ENCODE peak calls at places on chromosome 16, in six cellular contexts. One of them, this sample, is unnamed. For H3K4me1, the result is how much of the 10 kb centered on the place peaks cover.

GRCh38 chr16:89954462-89954861 is 5.9 kb downstream of the DEF8 start:
- DNase-seq in IMR-90: no peak
- DNase-seq in psoas muscle: no peak
- DNase-seq in adrenal gland: no peak
- DNase-seq in left ventricle myocardium inferior: no peak
- DNase-seq in right lobe of liver: no peak
- DNase-seq in this sample: no peak

GRCh38 chr16:57619606-57620315 is 8.7 kb upstream of the ADGRG1 start:
- DNase-seq in IMR-90: no peak
- DNase-seq in psoas muscle: no peak
- DNase-seq in adrenal gland: peak
- DNase-seq in left ventricle myocardium inferior: no peak
- DNase-seq in right lobe of liver: no peak
- DNase-seq in this sample: peak

GRCh38 chr16:783404-784161 is 4.6 kb downstream of the RPUSD1 start:
- DNase-seq in IMR-90: peak
- DNase-seq in psoas muscle: peak
- DNase-seq in adrenal gland: peak
- DNase-seq in left ventricle myocardium inferior: peak
- DNase-seq in right lobe of liver: no peak
- DNase-seq in this sample: no peak

GRCh38 chr16:49356728-49357488 is 16.7 kb upstream of the C16orf78 start:
- DNase-seq in IMR-90: no peak
- DNase-seq in psoas muscle: no peak
- DNase-seq in adrenal gland: no peak
- DNase-seq in left ventricle myocardium inferior: no peak
- DNase-seq in right lobe of liver: no peak
- DNase-seq in this sample: peak

GRCh38 chr16:74999683-75000480 is 1.1 kb downstream of the ZNRF1 start:
- DNase-seq in IMR-90: no peak
- DNase-seq in psoas muscle: peak
- DNase-seq in adrenal gland: peak
- DNase-seq in left ventricle myocardium inferior: peak
- DNase-seq in right lobe of liver: peak
- DNase-seq in this sample: peak

GRCh38 chr16:30473231-30474061 is 904 bp downstream of the ITGAL start:
- DNase-seq in IMR-90: no peak
- DNase-seq in psoas muscle: no peak
- DNase-seq in adrenal gland: no peak
- DNase-seq in left ventricle myocardium inferior: no peak
- DNase-seq in right lobe of liver: peak
- DNase-seq in this sample: peak

GRCh38 chr16:17227278-17227677 is 243.5 kb downstream of the XYLT1 start:
- DNase-seq in IMR-90: no peak
- DNase-seq in psoas muscle: no peak
- DNase-seq in adrenal gland: no peak
- DNase-seq in left ventricle myocardium inferior: no peak
- DNase-seq in right lobe of liver: no peak
- DNase-seq in this sample: peak

GRCh38 chr16:68298907-68299515 is 11.7 kb downstream of the SLC7A6OS start:
- DNase-seq in IMR-90: peak
- DNase-seq in psoas muscle: peak
- DNase-seq in adrenal gland: peak
- DNase-seq in left ventricle myocardium inferior: peak
- DNase-seq in right lobe of liver: no peak
- DNase-seq in this sample: no peak

GRCh38 chr16:12262454-12263180 is 286.1 kb downstream of the SNX29 start:
- DNase-seq in IMR-90: peak
- DNase-seq in psoas muscle: no peak
- DNase-seq in adrenal gland: peak
- DNase-seq in left ventricle myocardium inferior: no peak
- DNase-seq in right lobe of liver: no peak
- DNase-seq in this sample: peak

GRCh38 chr16:54145881-54146280 is 140.7 kb downstream of the IRX3 start:
- DNase-seq in IMR-90: no peak
- DNase-seq in psoas muscle: no peak
- DNase-seq in adrenal gland: no peak
- DNase-seq in left ventricle myocardium inferior: no peak
- DNase-seq in right lobe of liver: no peak
- DNase-seq in this sample: no peak

GRCh38 chr16:30092373-30093010 is 768 bp upstream of the TBX6 start:
- DNase-seq in IMR-90: peak
- DNase-seq in psoas muscle: peak
- DNase-seq in adrenal gland: peak
- DNase-seq in left ventricle myocardium inferior: peak
- DNase-seq in right lobe of liver: peak
- DNase-seq in this sample: peak

GRCh38 chr16:49510141-49510540 is 136.5 kb downstream of the C16orf78 start:
- DNase-seq in IMR-90: no peak
- DNase-seq in psoas muscle: no peak
- DNase-seq in adrenal gland: no peak
- DNase-seq in left ventricle myocardium inferior: no peak
- DNase-seq in right lobe of liver: no peak
- DNase-seq in this sample: no peak

GRCh38 chr16:30680326-30680725 is 18.6 kb upstream of the SRCAP start:
- DNase-seq in IMR-90: no peak
- DNase-seq in psoas muscle: no peak
- DNase-seq in adrenal gland: no peak
- DNase-seq in left ventricle myocardium inferior: no peak
- DNase-seq in right lobe of liver: no peak
- DNase-seq in this sample: no peak

GRCh38 chr16:50303605-50304466 is 37.5 kb downstream of the ADCY7 start:
- DNase-seq in IMR-90: peak
- DNase-seq in psoas muscle: no peak
- DNase-seq in adrenal gland: no peak
- DNase-seq in left ventricle myocardium inferior: no peak
- DNase-seq in right lobe of liver: no peak
- DNase-seq in this sample: no peak

GRCh38 chr16:31423801-31424200 is 4.4 kb downstream of the COX6A2 start:
- DNase-seq in IMR-90: no peak
- DNase-seq in psoas muscle: no peak
- DNase-seq in adrenal gland: no peak
- DNase-seq in left ventricle myocardium inferior: no peak
- DNase-seq in right lobe of liver: no peak
- DNase-seq in this sample: no peak

GRCh38 chr16:721765-722481 is 977 bp downstream of the ANTKMT start:
- DNase-seq in IMR-90: no peak
- DNase-seq in psoas muscle: no peak
- DNase-seq in adrenal gland: no peak
- DNase-seq in left ventricle myocardium inferior: no peak
- DNase-seq in right lobe of liver: no peak
- DNase-seq in this sample: no peak

GRCh38 chr16:84109598-84110325 is 7.0 kb downstream of the MBTPS1 start:
- DNase-seq in IMR-90: peak
- DNase-seq in psoas muscle: no peak
- DNase-seq in adrenal gland: no peak
- DNase-seq in left ventricle myocardium inferior: no peak
- DNase-seq in right lobe of liver: no peak
- DNase-seq in this sample: no peak

GRCh38 chr16:77582956-77583355 is 139.4 kb upstream of the NUDT7 start:
- DNase-seq in IMR-90: no peak
- DNase-seq in psoas muscle: no peak
- DNase-seq in adrenal gland: no peak
- DNase-seq in left ventricle myocardium inferior: no peak
- DNase-seq in right lobe of liver: no peak
- DNase-seq in this sample: no peak

GRCh38 chr16:855471-855870 is 54.9 kb upstream of the GNG13 start:
- DNase-seq in IMR-90: no peak
- DNase-seq in psoas muscle: no peak
- DNase-seq in adrenal gland: no peak
- DNase-seq in left ventricle myocardium inferior: no peak
- DNase-seq in right lobe of liver: no peak
- DNase-seq in this sample: no peak

GRCh38 chr16:81551141-81551808 is 106.7 kb downstream of the CMIP start:
- DNase-seq in IMR-90: peak
- DNase-seq in psoas muscle: no peak
- DNase-seq in adrenal gland: peak
- DNase-seq in left ventricle myocardium inferior: no peak
- DNase-seq in right lobe of liver: peak
- DNase-seq in this sample: no peak

GRCh38 chr16:12784076-12784475 is 19.6 kb downstream of the CPPED1 start:
- DNase-seq in IMR-90: no peak
- DNase-seq in psoas muscle: no peak
- DNase-seq in adrenal gland: no peak
- DNase-seq in left ventricle myocardium inferior: no peak
- DNase-seq in right lobe of liver: no peak
- DNase-seq in this sample: no peak

GRCh38 chr16:9091867-9092281 is 430 bp downstream of the HAPSTR1 start:
- DNase-seq in IMR-90: no peak
- DNase-seq in psoas muscle: peak
- DNase-seq in adrenal gland: peak
- DNase-seq in left ventricle myocardium inferior: peak
- DNase-seq in right lobe of liver: peak
- DNase-seq in this sample: peak

GRCh38 chr16:29256501-29256981 is 150.0 kb downstream of the NPIPB11 start:
- DNase-seq in IMR-90: no peak
- DNase-seq in psoas muscle: no peak
- DNase-seq in adrenal gland: no peak
- DNase-seq in left ventricle myocardium inferior: no peak
- DNase-seq in right lobe of liver: no peak
- DNase-seq in this sample: no peak

GRCh38 chr16:12096162-12096781 is 119.7 kb downstream of the SNX29 start:
- DNase-seq in IMR-90: peak
- DNase-seq in psoas muscle: no peak
- DNase-seq in adrenal gland: no peak
- DNase-seq in left ventricle myocardium inferior: no peak
- DNase-seq in right lobe of liver: peak
- DNase-seq in this sample: no peak

GRCh38 chr16:54589326-54589725 is 302.7 kb upstream of the IRX3 start:
- DNase-seq in IMR-90: no peak
- DNase-seq in psoas muscle: no peak
- DNase-seq in adrenal gland: no peak
- DNase-seq in left ventricle myocardium inferior: no peak
- DNase-seq in right lobe of liver: no peak
- DNase-seq in this sample: no peak

GRCh38 chr16:88071908-88072307 is 120.7 kb downstream of the BANP start:
- DNase-seq in IMR-90: no peak
- DNase-seq in psoas muscle: no peak
- DNase-seq in adrenal gland: no peak
- DNase-seq in left ventricle myocardium inferior: no peak
- DNase-seq in right lobe of liver: peak
- DNase-seq in this sample: peak

GRCh38 chr16:53773881-53774280 is 69.9 kb downstream of the FTO start:
- DNase-seq in IMR-90: no peak
- DNase-seq in psoas muscle: no peak
- DNase-seq in adrenal gland: no peak
- DNase-seq in left ventricle myocardium inferior: no peak
- DNase-seq in right lobe of liver: no peak
- DNase-seq in this sample: no peak

DNA sequence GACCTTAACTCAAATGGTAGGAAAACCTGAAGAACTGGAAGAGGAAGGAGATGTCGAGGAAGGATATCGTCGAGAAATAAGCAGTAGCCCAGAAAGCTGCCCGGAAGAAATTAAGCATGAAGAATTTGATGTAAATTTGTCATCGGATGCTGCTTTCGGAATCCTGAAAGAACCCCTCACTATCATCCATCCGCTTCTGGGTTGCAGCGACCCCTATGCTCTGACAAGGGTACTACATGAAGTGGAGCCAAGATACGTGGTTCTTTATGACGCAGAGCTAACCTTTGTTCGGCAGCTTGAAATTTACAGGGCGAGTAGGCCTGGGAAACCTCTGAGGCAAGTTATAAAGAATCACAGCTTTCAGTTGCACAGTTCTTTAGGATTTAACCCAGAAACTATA is 15.5 kb downstream of the ERCC4 start:
- DNase-seq in IMR-90: no peak
- DNase-seq in psoas muscle: no peak
- DNase-seq in adrenal gland: no peak
- DNase-seq in left ventricle myocardium inferior: no peak
- DNase-seq in right lobe of liver: no peak
- DNase-seq in this sample: no peak
- TF ChIP-seq CTCF in IMR-90: peak
- TF ChIP-seq CTCF in psoas muscle: peak
- TF ChIP-seq CTCF in adrenal gland: peak
- TF ChIP-seq CTCF in left ventricle myocardium inferior: peak
- TF ChIP-seq CTCF in right lobe of liver: peak
- TF ChIP-seq CTCF in this sample: no peak

GRCh38 chr16:85867189-85867588 is 31.8 kb upstream of the IRF8 start:
- DNase-seq in IMR-90: no peak
- DNase-seq in psoas muscle: no peak
- DNase-seq in adrenal gland: no peak
- DNase-seq in left ventricle myocardium inferior: no peak
- DNase-seq in right lobe of liver: no peak
- DNase-seq in this sample: no peak
- H3K4me1 ChIP-seq in IMR-90: under half
- H3K4me1 ChIP-seq in psoas muscle: under half
- H3K4me1 ChIP-seq in adrenal gland: under half
- H3K4me1 ChIP-seq in left ventricle myocardium inferior: under half
- H3K4me1 ChIP-seq in right lobe of liver: under half
- H3K4me1 ChIP-seq in this sample: under half

DNA sequence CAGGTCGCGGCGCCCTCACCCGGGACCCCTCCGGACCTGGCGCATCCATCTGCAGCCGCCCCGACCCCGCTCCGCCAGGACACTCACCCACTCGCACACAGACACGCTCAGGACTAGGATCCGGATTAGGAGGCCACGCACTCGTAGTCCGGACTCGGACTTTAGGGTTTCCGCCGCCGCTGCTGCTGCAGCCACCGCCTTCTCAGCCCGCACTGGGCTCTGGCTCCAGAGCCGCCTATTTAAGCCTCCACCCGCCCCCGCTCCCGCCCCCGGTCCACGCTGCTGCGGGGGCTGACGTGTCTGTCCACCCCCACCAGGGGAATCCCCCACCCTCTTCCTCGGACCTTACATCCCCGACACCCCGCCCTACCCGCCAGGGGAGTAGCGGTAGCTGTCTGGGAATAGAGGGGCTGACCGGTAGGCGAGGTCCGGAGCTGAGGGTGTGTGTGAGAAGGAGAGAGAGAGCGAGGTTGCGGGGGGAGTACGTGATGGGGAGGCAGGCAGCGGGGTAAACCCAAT is at the start of gene RRAD:
- DNase-seq in IMR-90: peak
- DNase-seq in psoas muscle: peak
- DNase-seq in adrenal gland: peak
- DNase-seq in left ventricle myocardium inferior: peak
- DNase-seq in right lobe of liver: no peak
- DNase-seq in this sample: no peak
- H3K27ac ChIP-seq in IMR-90: no peak
- H3K27ac ChIP-seq in psoas muscle: peak
- H3K27ac ChIP-seq in adrenal gland: peak
- H3K27ac ChIP-seq in left ventricle myocardium inferior: peak
- H3K27ac ChIP-seq in right lobe of liver: no peak
- H3K27ac ChIP-seq in this sample: peak

DNA sequence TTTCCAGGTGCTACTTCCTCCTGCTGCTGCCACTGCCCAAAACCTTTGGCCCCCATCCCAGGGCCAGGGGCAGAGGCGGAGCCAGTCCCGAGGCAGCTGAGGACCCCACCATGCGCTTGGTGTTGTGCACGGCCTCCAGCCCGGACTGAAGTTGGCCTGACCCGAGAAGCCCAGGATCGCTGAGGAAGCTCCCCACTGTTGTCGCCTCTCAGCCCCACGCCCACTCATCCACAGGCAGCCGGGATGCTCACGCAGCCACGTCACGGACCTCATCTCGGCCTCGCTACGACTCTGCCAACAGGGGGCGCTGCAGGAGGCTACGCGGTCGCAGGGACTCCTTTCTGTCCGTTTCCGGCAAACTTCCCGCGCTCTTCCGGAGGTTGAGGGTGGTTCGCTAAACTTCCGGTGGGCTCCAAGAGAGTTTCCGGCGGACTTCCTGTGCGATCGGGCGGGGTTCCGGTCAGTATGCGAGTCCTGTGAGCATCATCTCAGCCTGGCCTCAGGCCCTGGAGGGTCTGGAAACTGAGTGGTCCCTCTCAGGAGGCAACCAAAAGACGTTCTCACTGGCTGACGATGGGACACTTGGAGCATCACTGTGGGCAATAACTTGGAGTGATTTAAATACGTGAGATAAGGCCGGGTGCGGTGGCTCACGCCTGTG is 12.4 kb downstream of the ZG16B start:
- DNase-seq in IMR-90: no peak
- DNase-seq in psoas muscle: peak
- DNase-seq in adrenal gland: peak
- DNase-seq in left ventricle myocardium inferior: peak
- DNase-seq in right lobe of liver: peak
- DNase-seq in this sample: peak
- TF ChIP-seq CTCF in IMR-90: peak
- TF ChIP-seq CTCF in psoas muscle: peak
- TF ChIP-seq CTCF in adrenal gland: peak
- TF ChIP-seq CTCF in left ventricle myocardium inferior: peak
- TF ChIP-seq CTCF in right lobe of liver: peak
- TF ChIP-seq CTCF in this sample: peak